ENCODE peak calls at places on chromosomes 3 and 15, in five cellular contexts. O is fibroblast of villous mesenchyme; C is left lung; V is CD8-positive, alpha-beta T cell; E is OCI-LY7. B is an unnamed sample.

GRCh38 chr15:32866486-32867312 is 148.9 kb downstream of the GREM1 start:
- DNase-seq in V (no peak), C (no peak), E (no peak), O (peak), B (no peak)

GRCh38 chr3:28042095-28042635 is 199.3 kb upstream of the CMC1 start:
- DNase-seq in V (no peak), E (no peak), C (no peak), O (no peak), B (no peak)

GRCh38 chr15:71103102-71103676 is 12.1 kb upstream of the THSD4 start:
- DNase-seq in C (no peak), V (no peak), E (peak), O (peak), B (no peak)

GRCh38 chr3:136351351-136351750 is 101.2 kb downstream of the PCCB start:
- DNase-seq in O (peak), C (no peak), E (no peak), V (no peak), B (no peak)

GRCh38 chr3:53170325-53171108 is 9.5 kb downstream of the PRKCD start:
- DNase-seq in O (no peak), C (peak), E (peak), V (no peak), B (no peak)

GRCh38 chr3:49666592-49666991 is 7.6 kb upstream of the APEH start:
- DNase-seq in V (no peak), E (no peak), O (no peak), C (no peak), B (no peak)

GRCh38 chr15:70802629-70803028 is 39.3 kb upstream of the UACA start:
- DNase-seq in E (no peak), C (no peak), O (peak), V (no peak), B (no peak)

GRCh38 chr3:61527011-61527410 is 34.4 kb upstream of the PTPRG start:
- DNase-seq in C (no peak), V (no peak), E (no peak), O (no peak), B (no peak)

GRCh38 chr3:124281453-124282316 is 289.8 kb upstream of the ROPN1 start:
- DNase-seq in E (peak), C (no peak), O (peak), V (no peak), B (no peak)

GRCh38 chr3:56987238-56987932 is 73.1 kb upstream of the SPATA12 start:
- DNase-seq in V (no peak), C (no peak), E (no peak), O (no peak), B (no peak)

GRCh38 chr3:75294124-75294523 is 370.0 kb upstream of the FRG2C start:
- DNase-seq in V (no peak), C (peak), O (peak), E (no peak), B (no peak)

GRCh38 chr15:40325188-40325587 is 1.7 kb downstream of the INAFM2 start:
- DNase-seq in V (no peak), C (no peak), O (no peak), E (no peak), B (no peak)
- H3K4me3 ChIP-seq in V (no peak), C (peak), O (peak), E (no peak), B (peak)

DNA sequence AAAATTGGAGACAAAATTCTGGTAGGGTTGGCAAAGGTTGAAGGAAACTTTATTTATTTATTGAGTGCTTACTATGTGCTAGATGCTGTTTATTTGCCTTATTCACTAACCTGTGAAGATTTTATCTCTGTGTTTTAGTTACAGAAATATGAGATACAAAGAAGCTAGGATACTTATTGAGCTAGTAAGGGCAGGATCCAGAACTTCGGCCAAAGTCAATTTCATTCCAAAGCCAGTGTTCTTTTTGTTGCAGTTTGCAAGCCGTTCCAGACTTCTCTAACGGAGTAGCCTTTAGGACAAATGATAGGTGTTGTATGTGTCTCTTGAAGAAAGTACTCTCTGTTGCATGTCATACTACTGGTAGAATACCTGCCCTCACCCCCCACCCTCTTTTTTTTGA is 25.1 kb downstream of the AKAP13 start:
- DNase-seq in E (no peak), V (no peak), C (no peak), O (no peak), B (no peak)
- H3K4me3 ChIP-seq in E (peak), V (no peak), C (no peak), O (no peak), B (no peak)

DNA sequence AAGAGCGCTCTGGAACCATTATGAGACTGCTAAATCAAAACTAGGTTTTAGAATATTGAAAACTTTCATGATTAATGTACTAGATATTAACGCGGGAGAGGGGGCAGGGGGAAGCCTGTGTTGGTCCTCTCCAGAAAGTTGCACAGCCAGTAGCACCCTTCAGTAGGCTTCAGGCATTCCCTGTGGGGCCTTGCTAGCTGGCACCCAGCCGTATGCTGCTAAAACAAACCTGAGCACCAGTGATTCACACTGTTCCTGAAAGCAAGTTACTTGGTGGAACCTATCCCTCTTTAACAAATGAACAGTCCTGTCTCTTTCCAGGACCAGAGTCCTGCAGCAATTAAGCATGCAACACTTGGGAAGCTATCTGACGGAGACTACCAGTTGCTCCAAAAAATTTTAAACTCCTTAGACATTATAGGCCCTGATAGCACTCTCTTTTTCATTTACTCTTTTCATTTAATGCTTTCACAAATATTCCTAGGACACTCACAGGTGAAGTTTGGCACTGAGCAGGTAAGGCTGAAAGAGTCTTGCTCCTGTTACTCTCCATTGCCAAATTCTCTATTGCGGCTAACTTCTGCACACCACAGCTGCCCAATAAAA is 1.2 kb upstream of the ATRIP start:
- DNase-seq in C (no peak), E (no peak), V (no peak), O (no peak), B (no peak)
- H3K4me3 ChIP-seq in C (no peak), E (peak), V (no peak), O (peak), B (peak)

GRCh38 chr15:52960283-52960682 is 170.1 kb upstream of the ONECUT1 start:
- DNase-seq in C (no peak), O (no peak), E (no peak), V (no peak), B (no peak)
- H3K4me3 ChIP-seq in C (no peak), O (no peak), E (no peak), V (no peak), B (no peak)

GRCh38 chr15:38130200-38130567 is 122.5 kb upstream of the SPRED1 start:
- DNase-seq in E (peak), V (no peak), O (peak), C (no peak), B (no peak)

GRCh38 chr15:38130739-38131498 is 121.7 kb upstream of the SPRED1 start:
- DNase-seq in V (no peak), E (peak), O (peak), C (peak), B (peak)

GRCh38 chr15:38127306-38127731 is 125.3 kb upstream of the SPRED1 start:
- DNase-seq in O (peak), V (no peak), C (no peak), E (no peak), B (no peak)

GRCh38 chr15:38128389-38128788 is 124.2 kb upstream of the SPRED1 start:
- DNase-seq in O (peak), E (no peak), V (no peak), C (no peak), B (no peak)

GRCh38 chr15:38129531-38130199 is 123.0 kb upstream of the SPRED1 start:
- DNase-seq in E (peak), C (peak), O (peak), V (no peak), B (peak)
- H3K4me3 ChIP-seq in E (peak), C (no peak), O (peak), V (no peak), B (no peak)

GRCh38 chr15:28132524-28133275 is 33.6 kb upstream of the OCA2 start:
- DNase-seq in V (no peak), E (no peak), O (peak), C (no peak), B (no peak)
- H3K4me3 ChIP-seq in V (no peak), E (no peak), O (no peak), C (no peak), B (no peak)

GRCh38 chr3:48155122-48155521 is 33.1 kb downstream of the CDC25A start:
- DNase-seq in E (peak), V (no peak), O (peak), C (no peak), B (no peak)

GRCh38 chr3:48157215-48157840 is 30.9 kb downstream of the CDC25A start:
- DNase-seq in E (no peak), O (peak), C (no peak), V (no peak), B (no peak)

GRCh38 chr3:48151058-48151806 is 37.0 kb downstream of the CDC25A start:
- DNase-seq in C (peak), E (peak), O (peak), V (peak), B (peak)

GRCh38 chr3:48151807-48152427 is 36.3 kb downstream of the CDC25A start:
- DNase-seq in V (no peak), O (no peak), C (no peak), E (no peak), B (no peak)
- H3K4me3 ChIP-seq in V (no peak), O (no peak), C (no peak), E (no peak), B (no peak)

DNA sequence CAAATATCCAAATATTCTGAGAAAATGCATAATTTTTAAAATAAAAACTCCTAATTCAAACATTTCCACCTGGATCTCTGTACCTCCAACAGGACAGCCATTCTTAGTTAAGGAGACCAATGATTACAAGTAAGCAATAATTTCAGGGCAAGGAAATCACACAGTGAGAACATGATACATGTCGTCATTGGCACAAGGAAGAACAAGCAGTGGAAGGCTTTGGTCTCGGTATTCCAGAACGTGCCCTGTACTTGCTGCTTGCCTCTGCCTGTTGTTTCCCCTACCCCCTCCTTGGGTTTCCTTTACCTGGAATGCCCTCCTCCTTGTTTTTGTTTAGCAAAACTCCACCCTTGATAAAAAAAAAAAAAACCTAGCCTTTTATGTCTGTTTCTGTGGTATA is 72.8 kb downstream of the PPM1L start:
- DNase-seq in C (no peak), O (no peak), V (no peak), E (no peak), B (no peak)
- H3K4me3 ChIP-seq in C (no peak), O (no peak), V (no peak), E (no peak), B (no peak)

GRCh38 chr3:148992635-148993230 is 1.4 kb downstream of the GYG1 start:
- DNase-seq in V (no peak), E (no peak), C (no peak), O (no peak), B (no peak)
- H3K4me3 ChIP-seq in V (peak), E (peak), C (peak), O (peak), B (peak)

B was measured in retinal pigment epithelial cell.